ENCODE peak calls at places on chromosomes 7 and 10, in seven cellular contexts. A is heart left ventricle, S is prostate gland, D is IMR-90, J is adrenal gland, U is uterus, E is esophagus muscularis mucosa. W is an unnamed sample.

GRCh38 chr7:138449580-138449979 is 10.5 kb upstream of the TRIM24 start:
- DNase-seq in J (no peak), U (no peak), S (no peak), D (no peak), E (peak; percentile 39), A (no peak), W (no peak)

GRCh38 chr7:157425137-157425731 is 88.4 kb downstream of the DNAJB6 start:
- DNase-seq in U (no peak), E (no peak), S (no peak), J (no peak), A (no peak), D (no peak), W (no peak)

GRCh38 chr10:88525371-88526079 is 57.6 kb downstream of the RNLS start:
- DNase-seq in D (peak; percentile 72), S (peak; percentile 13), J (peak; percentile 61), U (no peak), A (no peak), E (no peak), W (no peak)

GRCh38 chr7:3754488-3755365 is 453.7 kb downstream of the SDK1 start:
- DNase-seq in J (no peak), A (peak; percentile 27), D (peak; percentile 56), S (no peak), U (no peak), E (no peak), W (no peak)

GRCh38 chr10:95756061-95756751 is at the start of gene ENTPD1:
- DNase-seq in A (no peak), D (peak; percentile 12), J (peak; percentile 42), S (no peak), U (no peak), E (no peak), W (no peak)

GRCh38 chr7:158976849-158977593 is 120.7 kb downstream of the DYNC2I1 start:
- DNase-seq in S (peak; percentile 75), U (peak; percentile 78), D (peak; percentile 51), J (peak; percentile 61), E (peak; percentile 96), A (peak; percentile 81), W (peak; percentile 95)

GRCh38 chr7:101688183-101688831 is 59.2 kb upstream of the MYL10 start:
- DNase-seq in S (peak; percentile 58), E (peak; percentile 94), A (peak; percentile 77), J (peak; percentile 55), U (peak; percentile 78), D (peak; percentile 46), W (peak; percentile 83)

GRCh38 chr10:49592726-49593563 is 17.2 kb upstream of the SLC18A3 start:
- DNase-seq in U (peak; percentile 24), A (peak; percentile 48), S (no peak), J (peak; percentile 56), D (peak; percentile 43), E (peak; percentile 91), W (no peak)

GRCh38 chr7:1367501-1367900 is 91.8 kb downstream of the MICALL2 start:
- DNase-seq in A (no peak), J (no peak), D (no peak), U (no peak), S (no peak), E (no peak), W (no peak)

GRCh38 chr7:45872116-45873034 is 507 bp downstream of the CCDC201 start:
- DNase-seq in S (no peak), E (no peak), D (no peak), J (no peak), U (no peak), A (no peak), W (no peak)

GRCh38 chr7:45876519-45876918 is 3.6 kb upstream of the CCDC201 start:
- DNase-seq in D (no peak), A (no peak), E (no peak), S (no peak), J (no peak), U (no peak), W (no peak)

GRCh38 chr7:45874408-45875131 is 1.7 kb upstream of the CCDC201 start:
- DNase-seq in U (no peak), A (no peak), S (no peak), D (peak; percentile 94), J (no peak), E (peak; percentile 77), W (no peak)

GRCh38 chr7:45873355-45873754 is 473 bp upstream of the CCDC201 start:
- DNase-seq in S (no peak), A (no peak), J (no peak), D (no peak), U (no peak), E (no peak), W (no peak)

GRCh38 chr7:45873035-45873354 is at the start of gene CCDC201:
- DNase-seq in J (no peak), S (no peak), D (no peak), E (no peak), U (no peak), A (no peak), W (no peak)
- H3K27ac ChIP-seq in J (no peak within 1 kb of the TSS), S (no peak within 1 kb of the TSS), D (no peak within 1 kb of the TSS), E (no peak within 1 kb of the TSS), U (no peak within 1 kb of the TSS), A (no peak within 1 kb of the TSS), W (no peak within 1 kb of the TSS)

GRCh38 chr7:128391805-128392204 is 18.0 kb downstream of the IMPDH1 start:
- DNase-seq in E (no peak), A (no peak), J (no peak), D (no peak), S (no peak), U (no peak), W (no peak)

GRCh38 chr7:128392446-128393327 is 17.1 kb downstream of the IMPDH1 start:
- DNase-seq in U (no peak), E (no peak), S (no peak), D (no peak), A (no peak), J (no peak), W (no peak)

GRCh38 chr7:128394904-128395496 is 14.8 kb downstream of the IMPDH1 start:
- DNase-seq in A (no peak), E (no peak), D (no peak), U (no peak), S (no peak), J (no peak), W (no peak)

GRCh38 chr7:128395748-128396147 is 14.0 kb downstream of the IMPDH1 start:
- DNase-seq in A (no peak), S (no peak), D (no peak), U (no peak), J (no peak), E (no peak), W (no peak)

GRCh38 chr7:128393526-128394330 is 16.1 kb downstream of the IMPDH1 start:
- DNase-seq in S (no peak), E (no peak), U (no peak), A (no peak), J (no peak), D (no peak), W (no peak)
- H3K36me3 ChIP-seq in S (peaks cover 36% of the 10 kb centered on the region), E (peaks cover 30% of the 10 kb centered on the region), U (no peaks in the 10 kb centered on the region), A (peaks cover 47% of the 10 kb centered on the region), J (no peaks in the 10 kb centered on the region), D (peaks cover 50% of the 10 kb centered on the region), W (peaks cover 16% of the 10 kb centered on the region)

GRCh38 chr7:106775975-106776607 is 89.0 kb upstream of the PIK3CG start:
- DNase-seq in E (no peak), U (no peak), J (no peak), D (no peak), S (no peak), A (no peak), W (no peak)

GRCh38 chr7:106774768-106775551 is 90.1 kb upstream of the PIK3CG start:
- DNase-seq in S (no peak), A (no peak), J (peak; percentile 33), U (no peak), D (peak; percentile 27), E (no peak), W (no peak)

GRCh38 chr7:106775552-106775936 is 89.5 kb upstream of the PIK3CG start:
- DNase-seq in A (no peak), J (peak; percentile 33), S (no peak), D (peak; percentile 86), U (no peak), E (no peak), W (no peak)

GRCh38 chr7:106777666-106778299 is 87.3 kb upstream of the PIK3CG start:
- DNase-seq in J (no peak), S (no peak), A (no peak), E (no peak), U (no peak), D (no peak), W (no peak)

DNA sequence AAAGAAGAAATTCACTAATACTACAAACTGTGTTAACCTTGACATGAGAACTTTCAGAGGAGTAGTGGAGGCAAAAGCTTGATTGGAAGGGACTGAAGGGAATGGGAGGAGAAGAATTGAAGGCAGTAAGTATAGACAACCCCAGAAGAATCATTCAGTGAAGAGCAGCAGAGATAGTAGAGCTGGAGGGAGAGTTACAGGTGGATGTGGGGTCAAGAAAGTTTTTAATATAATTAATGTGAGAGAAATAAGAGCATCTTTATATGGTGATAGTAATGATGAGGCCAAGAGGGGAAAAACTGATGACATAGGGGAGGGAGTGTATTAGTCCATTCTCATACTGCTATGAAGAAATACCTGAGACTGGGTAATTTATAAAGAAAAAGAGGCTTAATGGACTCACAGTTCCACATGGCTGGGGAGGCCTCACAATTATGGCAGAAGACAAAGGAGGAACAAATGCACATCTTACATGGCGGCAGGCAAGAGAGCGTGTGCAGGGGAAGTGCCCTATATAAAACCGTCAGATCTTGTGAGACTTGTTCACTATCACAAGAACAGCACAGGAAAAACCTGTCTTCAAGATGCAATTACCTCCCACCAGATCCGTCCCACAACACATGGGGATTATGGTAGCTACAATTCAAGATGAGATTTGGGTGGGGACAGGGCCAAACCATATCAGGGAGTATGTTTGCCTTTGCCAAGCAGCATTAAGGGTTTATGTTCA is 88.3 kb upstream of the PIK3CG start:
- DNase-seq in E (no peak), U (no peak), A (no peak), S (no peak), D (no peak), J (no peak), W (no peak)
- TF ChIP-seq POLR2A in E (no peak), U (no peak), A (no peak), S (no peak), D (no peak), J (no peak), W (no peak)

GRCh38 chr7:121431996-121432395 is 35.9 kb upstream of the FAM3C start:
- DNase-seq in A (no peak), S (no peak), J (no peak), E (no peak), U (no peak), D (no peak), W (no peak)

GRCh38 chr7:121433775-121434174 is 37.7 kb upstream of the FAM3C start:
- DNase-seq in U (no peak), E (no peak), D (no peak), S (no peak), A (no peak), J (no peak), W (no peak)

GRCh38 chr7:121437470-121437869 is 41.4 kb upstream of the FAM3C start:
- DNase-seq in U (no peak), E (no peak), J (no peak), S (no peak), A (no peak), D (no peak), W (no peak)

GRCh38 chr7:121436688-121437087 is 40.6 kb upstream of the FAM3C start:
- DNase-seq in D (no peak), U (no peak), A (no peak), S (no peak), E (no peak), J (no peak), W (no peak)

DNA sequence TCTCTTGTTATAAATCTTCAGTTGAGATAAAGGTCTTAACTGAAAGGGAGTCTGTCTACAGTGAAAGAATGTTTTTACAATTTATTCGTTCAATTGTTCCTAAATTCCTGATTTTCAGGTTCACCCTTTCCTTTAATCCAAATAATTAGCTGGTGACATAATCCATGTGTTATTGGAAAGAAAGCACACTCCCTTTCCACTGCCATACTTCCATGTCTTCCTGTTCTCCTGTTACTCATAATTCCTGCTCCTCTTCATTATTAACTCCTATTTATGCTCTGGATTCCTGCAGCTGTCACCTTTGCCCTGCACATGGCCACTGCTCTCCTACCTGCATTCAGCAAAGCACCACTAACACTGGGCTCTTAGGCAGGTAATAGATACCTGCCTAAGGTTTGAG is 40.0 kb upstream of the FAM3C start:
- DNase-seq in J (no peak), U (no peak), A (no peak), E (no peak), S (no peak), D (no peak), W (no peak)
- H3K27ac ChIP-seq in J (no peak overlapping the region), U (no peak overlapping the region), A (no peak overlapping the region), E (no peak overlapping the region), S (no peak overlapping the region), D (no peak overlapping the region), W (no peak overlapping the region)

W was measured in tibial nerve.